ENCODE peak calls at places on chromosome 2, in six cellular contexts. G is non-pigmented ciliary epithelial cell, U is HT1080, X is fibroblast of pulmonary artery, E is neural progenitor cell, I is cardiac fibroblast. Z is an unnamed sample.

GRCh38 chr2:217685255-217685605 is 317.6 kb downstream of the TNS1 start:
- DNase-seq in G (peak), U (peak), X (peak), E (no peak), I (peak), Z (no peak)

GRCh38 chr2:27086090-27086721 is 366 bp upstream of the KHK start:
- DNase-seq in G (no peak), U (peak), X (peak), E (peak), I (peak), Z (peak)

GRCh38 chr2:75047907-75048625 is 89.6 kb downstream of the POLE4 start:
- DNase-seq in G (no peak), U (peak), X (peak), E (no peak), I (peak), Z (no peak)

GRCh38 chr2:134295441-134295840 is 41.6 kb downstream of the MGAT5 start:
- DNase-seq in G (no peak), U (no peak), X (no peak), E (no peak), I (no peak), Z (no peak)

GRCh38 chr2:103276869-103277268 is 515.0 kb downstream of the TMEM182 start:
- DNase-seq in G (no peak), U (no peak), X (no peak), E (no peak), I (no peak), Z (no peak)

GRCh38 chr2:237585590-237586221 is 4.8 kb downstream of the RAB17 start:
- DNase-seq in G (no peak), U (no peak), X (no peak), E (no peak), I (no peak), Z (no peak)

GRCh38 chr2:26438526-26438925 is 36.8 kb downstream of the DRC1 start:
- DNase-seq in G (no peak), U (peak), X (peak), E (no peak), I (peak), Z (no peak)

GRCh38 chr2:186968277-186968676 is 119.3 kb upstream of the ZSWIM2 start:
- DNase-seq in G (no peak), U (no peak), X (no peak), E (no peak), I (no peak), Z (no peak)